ENCODE peak calls at places on chromosomes 5 and 9, in ten cellular contexts. Q, F, D, S, A, O, K, V, G and H are unnamed samples.

GRCh38 chr5:112933651-112934365 is 11.8 kb upstream of the REEP5 start:
- DNase-seq in O (no peak), S (no peak), Q (peak; percentile 71), V (no peak), A (no peak), D (no peak), G (no peak), F (no peak), K (peak; percentile 68), H (no peak)

GRCh38 chr9:114007991-114008666 is 70.0 kb downstream of the AMBP start:
- DNase-seq in O (no peak), G (no peak), F (peak; percentile 28), S (no peak), D (no peak), V (no peak), K (no peak), A (no peak), Q (no peak), H (no peak)

GRCh38 chr5:173928871-173929574 is 40.9 kb downstream of the CPEB4 start:
- DNase-seq in O (no peak), S (no peak), G (no peak), D (no peak), V (no peak), F (no peak), Q (no peak), K (no peak), A (no peak), H (no peak)

GRCh38 chr9:107137495-107138202 is 145.4 kb upstream of the RAD23B start:
- DNase-seq in K (peak; percentile 22), D (peak; percentile 17), V (no peak), G (no peak), O (no peak), F (no peak), A (peak; percentile 3), Q (peak; percentile 44), S (peak; percentile 7), H (no peak)

GRCh38 chr9:99115947-99116543 is 11.1 kb downstream of the TGFBR1 start:
- DNase-seq in A (no peak), S (no peak), F (no peak), V (peak; percentile 23), O (no peak), Q (no peak), K (no peak), G (no peak), D (no peak), H (no peak)

GRCh38 chr9:17905356-17906203 is 326.7 kb downstream of the SH3GL2 start:
- DNase-seq in S (no peak), A (peak; percentile 52), O (no peak), V (no peak), D (no peak), F (no peak), K (no peak), G (no peak), Q (no peak), H (no peak)

GRCh38 chr5:98436672-98437071 is 336.8 kb upstream of the RGMB start:
- DNase-seq in Q (no peak), O (no peak), A (no peak), D (no peak), K (no peak), V (no peak), F (no peak), S (no peak), G (no peak), H (no peak)

GRCh38 chr9:134053941-134054761 is 13.7 kb downstream of the BRD3 start:
- DNase-seq in S (no peak), O (no peak), Q (no peak), V (peak; percentile 19), F (peak; percentile 39), A (no peak), K (no peak), D (no peak), G (peak; percentile 47), H (no peak)

GRCh38 chr5:168578506-168579205 is 512 bp downstream of the PANK3 start:
- DNase-seq in D (no peak), G (no peak), V (peak; percentile 75), A (peak; percentile 63), K (peak; percentile 26), O (peak; percentile 78), Q (no peak), F (no peak), S (no peak), H (no peak)

GRCh38 chr9:82489579-82489915 is 501.0 kb downstream of the SPATA31D1 start:
- DNase-seq in S (no peak), G (no peak), O (no peak), K (no peak), F (no peak), D (no peak), Q (peak; percentile 34), A (no peak), V (no peak), H (no peak)

GRCh38 chr5:154406826-154407225 is 39.0 kb upstream of the SAP30L start:
- DNase-seq in A (no peak), V (no peak), O (no peak), Q (no peak), F (no peak), G (no peak), K (no peak), D (no peak), S (no peak), H (no peak)

GRCh38 chr9:121820286-121821005 is 169.0 kb downstream of the DAB2IP start:
- DNase-seq in F (no peak), Q (no peak), V (no peak), D (no peak), O (no peak), G (no peak), S (no peak), K (no peak), A (no peak), H (no peak)

GRCh38 chr9:83628540-83628939 is 5.6 kb downstream of the IDNK start:
- DNase-seq in K (no peak), G (no peak), V (no peak), F (no peak), Q (no peak), S (no peak), A (no peak), D (no peak), O (no peak), H (no peak)

GRCh38 chr9:107660976-107661375 is 171.4 kb upstream of the KLF4 start:
- DNase-seq in F (no peak), D (no peak), G (no peak), O (no peak), Q (no peak), S (no peak), V (no peak), K (no peak), A (no peak), H (no peak)

GRCh38 chr5:88502179-88503064 is 233.8 kb upstream of the TMEM161B start:
- DNase-seq in V (no peak), G (no peak), A (no peak), S (no peak), F (no peak), Q (peak; percentile 2), O (no peak), D (no peak), K (no peak), H (no peak)

GRCh38 chr9:20032413-20033006 is 243.7 kb upstream of the SLC24A2 start:
- DNase-seq in V (no peak), A (no peak), G (no peak), F (no peak), Q (no peak), S (no peak), K (no peak), O (no peak), D (no peak), H (no peak)

GRCh38 chr9:95724253-95724991 is 151.1 kb upstream of the ERCC6L2 start:
- DNase-seq in A (no peak), V (no peak), G (no peak), S (no peak), K (no peak), Q (no peak), D (no peak), O (no peak), F (no peak), H (no peak)

GRCh38 chr5:56352808-56353590 is 119.9 kb upstream of the ANKRD55 start:
- DNase-seq in Q (no peak), V (no peak), F (no peak), G (no peak), A (no peak), S (no peak), K (no peak), O (no peak), D (no peak), H (no peak)

GRCh38 chr5:111699976-111700375 is 57.0 kb downstream of the NREP start:
- DNase-seq in O (no peak), S (no peak), V (no peak), Q (no peak), D (peak; percentile 69), K (no peak), F (no peak), G (no peak), A (peak; percentile 76), H (no peak)

GRCh38 chr9:74555015-74555414 is 57.9 kb downstream of the RORB start:
- DNase-seq in Q (no peak), G (no peak), F (no peak), D (no peak), K (no peak), S (no peak), O (peak; percentile 28), V (no peak), A (no peak), H (no peak)

GRCh38 chr5:38596997-38597396 is 40.6 kb upstream of the LIFR start:
- DNase-seq in G (no peak), D (no peak), F (no peak), O (no peak), S (no peak), V (no peak), K (no peak), Q (no peak), A (no peak), H (no peak)

GRCh38 chr5:134175874-134176522 is 752 bp downstream of the SKP1 start:
- DNase-seq in G (no peak), F (no peak), Q (peak; percentile 32), D (no peak), A (peak; percentile 15), V (no peak), K (no peak), O (no peak), S (no peak), H (no peak)

GRCh38 chr5:60497706-60498500 is 202.1 kb downstream of the DEPDC1B start:
- DNase-seq in A (no peak), F (no peak), G (no peak), O (no peak), V (no peak), D (no peak), S (no peak), Q (no peak), K (peak; percentile 48), H (no peak)

GRCh38 chr9:98211260-98211659 is 18.8 kb upstream of the CORO2A start:
- DNase-seq in A (no peak), D (no peak), G (peak; percentile 23), Q (no peak), F (no peak), K (no peak), O (no peak), V (no peak), S (no peak), H (no peak)

GRCh38 chr9:5073701-5074100 is 88.6 kb downstream of the JAK2 start:
- DNase-seq in F (no peak), D (no peak), V (no peak), K (no peak), A (no peak), Q (no peak), G (no peak), S (no peak), O (no peak), H (no peak)

GRCh38 chr5:5492087-5492933 is 69.8 kb downstream of the ICE1 start:
- DNase-seq in F (no peak), V (no peak), S (peak; percentile 37), K (peak; percentile 40), Q (peak; percentile 61), A (peak; percentile 73), D (peak; percentile 46), G (no peak), O (no peak), H (no peak)

GRCh38 chr5:62593331-62593730 is 14.7 kb downstream of the LRRC70 start:
- DNase-seq in O (no peak), D (no peak), S (no peak), A (no peak), Q (peak; percentile 22), V (no peak), K (peak; percentile 31), F (no peak), G (no peak), H (no peak)

GRCh38 chr9:110125207-110125751 is 82.7 kb downstream of the C9orf152 start:
- DNase-seq in S (no peak), F (peak; percentile 83), G (peak; percentile 74), D (peak; percentile 83), V (peak; percentile 72), Q (peak; percentile 97), K (peak; percentile 95), A (no peak), O (no peak), H (no peak)